ENCODE peak calls at places on chromosomes 3 and 15, in six cellular contexts. One of them, this sample, is unnamed.

GRCh38 chr15:90419738-90420487 is 31.9 kb downstream of the IQGAP1 start:
- DNase-seq in K562: no peak
- DNase-seq in GM12878: peak
- DNase-seq in HepG2: no peak
- DNase-seq in SK-N-SH: no peak
- DNase-seq in H1: no peak
- DNase-seq in this sample: no peak

GRCh38 chr15:77986891-77987764 is 90.4 kb downstream of the TBC1D2B start:
- DNase-seq in K562: no peak
- DNase-seq in GM12878: no peak
- DNase-seq in HepG2: no peak
- DNase-seq in SK-N-SH: no peak
- DNase-seq in H1: no peak
- DNase-seq in this sample: no peak

GRCh38 chr15:92073044-92073785 is 219.7 kb downstream of the SLCO3A1 start:
- DNase-seq in K562: no peak
- DNase-seq in GM12878: no peak
- DNase-seq in HepG2: no peak
- DNase-seq in SK-N-SH: no peak
- DNase-seq in H1: no peak
- DNase-seq in this sample: no peak

GRCh38 chr15:37253877-37254276 is 153.5 kb upstream of the MEIS2 start:
- DNase-seq in K562: no peak
- DNase-seq in GM12878: no peak
- DNase-seq in HepG2: no peak
- DNase-seq in SK-N-SH: no peak
- DNase-seq in H1: no peak
- DNase-seq in this sample: no peak

GRCh38 chr3:180749322-180749721 is 70.0 kb upstream of the CCDC39 start:
- DNase-seq in K562: no peak
- DNase-seq in GM12878: no peak
- DNase-seq in HepG2: no peak
- DNase-seq in SK-N-SH: no peak
- DNase-seq in H1: no peak
- DNase-seq in this sample: no peak

GRCh38 chr15:34717729-34718128 is 37.1 kb downstream of the GJD2 start:
- DNase-seq in K562: no peak
- DNase-seq in GM12878: no peak
- DNase-seq in HepG2: no peak
- DNase-seq in SK-N-SH: no peak
- DNase-seq in H1: no peak
- DNase-seq in this sample: no peak

GRCh38 chr3:45106874-45107273 is 39.3 kb downstream of the CDCP1 start:
- DNase-seq in K562: no peak
- DNase-seq in GM12878: no peak
- DNase-seq in HepG2: no peak
- DNase-seq in SK-N-SH: no peak
- DNase-seq in H1: no peak
- DNase-seq in this sample: no peak

GRCh38 chr15:26376243-26376642 is 396.6 kb downstream of the GABRB3 start:
- DNase-seq in K562: no peak
- DNase-seq in GM12878: no peak
- DNase-seq in HepG2: no peak
- DNase-seq in SK-N-SH: no peak
- DNase-seq in H1: no peak
- DNase-seq in this sample: no peak

GRCh38 chr15:66852064-66852905 is 150.2 kb downstream of the SMAD6 start:
- DNase-seq in K562: no peak
- DNase-seq in GM12878: no peak
- DNase-seq in HepG2: no peak
- DNase-seq in SK-N-SH: no peak
- DNase-seq in H1: no peak
- DNase-seq in this sample: no peak

GRCh38 chr15:80240261-80240660 is 11.8 kb downstream of the CTXND1 start:
- DNase-seq in K562: no peak
- DNase-seq in GM12878: no peak
- DNase-seq in HepG2: no peak
- DNase-seq in SK-N-SH: no peak
- DNase-seq in H1: no peak
- DNase-seq in this sample: no peak

GRCh38 chr3:157916672-157917071 is 189.5 kb downstream of the SHOX2 start:
- DNase-seq in K562: no peak
- DNase-seq in GM12878: no peak
- DNase-seq in HepG2: no peak
- DNase-seq in SK-N-SH: no peak
- DNase-seq in H1: no peak
- DNase-seq in this sample: no peak

GRCh38 chr3:156317457-156317856 is 197.1 kb downstream of the KCNAB1 start:
- DNase-seq in K562: no peak
- DNase-seq in GM12878: no peak
- DNase-seq in HepG2: peak
- DNase-seq in SK-N-SH: no peak
- DNase-seq in H1: no peak
- DNase-seq in this sample: no peak

GRCh38 chr3:99579965-99580364 is 58.4 kb upstream of the COL8A1 start:
- DNase-seq in K562: no peak
- DNase-seq in GM12878: peak
- DNase-seq in HepG2: no peak
- DNase-seq in SK-N-SH: no peak
- DNase-seq in H1: no peak
- DNase-seq in this sample: no peak

GRCh38 chr15:89576417-89576773 is 1.1 kb downstream of the TICRR start:
- DNase-seq in K562: no peak
- DNase-seq in GM12878: no peak
- DNase-seq in HepG2: no peak
- DNase-seq in SK-N-SH: no peak
- DNase-seq in H1: no peak
- DNase-seq in this sample: no peak

GRCh38 chr15:86929461-86929860 is 849.8 kb downstream of the AGBL1 start:
- DNase-seq in K562: no peak
- DNase-seq in GM12878: no peak
- DNase-seq in HepG2: no peak
- DNase-seq in SK-N-SH: no peak
- DNase-seq in H1: no peak
- DNase-seq in this sample: no peak

GRCh38 chr3:118846176-118846575 is 188.5 kb downstream of the IGSF11 start:
- DNase-seq in K562: no peak
- DNase-seq in GM12878: no peak
- DNase-seq in HepG2: no peak
- DNase-seq in SK-N-SH: no peak
- DNase-seq in H1: no peak
- DNase-seq in this sample: no peak

GRCh38 chr3:146536681-146537080 is 7.7 kb downstream of the PLSCR1 start:
- DNase-seq in K562: no peak
- DNase-seq in GM12878: no peak
- DNase-seq in HepG2: no peak
- DNase-seq in SK-N-SH: no peak
- DNase-seq in H1: no peak
- DNase-seq in this sample: no peak

GRCh38 chr3:67723863-67724262 is 69.5 kb upstream of the SUCLG2 start:
- DNase-seq in K562: no peak
- DNase-seq in GM12878: no peak
- DNase-seq in HepG2: no peak
- DNase-seq in SK-N-SH: no peak
- DNase-seq in H1: no peak
- DNase-seq in this sample: no peak

GRCh38 chr15:78208887-78209645 is 25.3 kb downstream of the ACSBG1 start:
- DNase-seq in K562: no peak
- DNase-seq in GM12878: no peak
- DNase-seq in HepG2: no peak
- DNase-seq in SK-N-SH: no peak
- DNase-seq in H1: no peak
- DNase-seq in this sample: no peak

GRCh38 chr3:100040846-100041245 is 73.5 kb downstream of the FILIP1L start:
- DNase-seq in K562: no peak
- DNase-seq in GM12878: no peak
- DNase-seq in HepG2: no peak
- DNase-seq in SK-N-SH: no peak
- DNase-seq in H1: no peak
- DNase-seq in this sample: no peak

GRCh38 chr15:73926191-73927002 is at the start of gene LOXL1:
- DNase-seq in K562: peak
- DNase-seq in GM12878: no peak
- DNase-seq in HepG2: peak
- DNase-seq in SK-N-SH: no peak
- DNase-seq in H1: no peak
- DNase-seq in this sample: no peak

GRCh38 chr15:100559330-100559729 is 30.6 kb upstream of the CERS3 start:
- DNase-seq in K562: no peak
- DNase-seq in GM12878: no peak
- DNase-seq in HepG2: peak
- DNase-seq in SK-N-SH: no peak
- DNase-seq in H1: no peak
- DNase-seq in this sample: peak

GRCh38 chr15:47624503-47624902 is 92.8 kb upstream of the SEMA6D start:
- DNase-seq in K562: no peak
- DNase-seq in GM12878: no peak
- DNase-seq in HepG2: no peak
- DNase-seq in SK-N-SH: no peak
- DNase-seq in H1: no peak
- DNase-seq in this sample: no peak

GRCh38 chr15:92376109-92376508 is 17.6 kb upstream of the ST8SIA2 start:
- DNase-seq in K562: no peak
- DNase-seq in GM12878: no peak
- DNase-seq in HepG2: no peak
- DNase-seq in SK-N-SH: no peak
- DNase-seq in H1: no peak
- DNase-seq in this sample: no peak

DNA sequence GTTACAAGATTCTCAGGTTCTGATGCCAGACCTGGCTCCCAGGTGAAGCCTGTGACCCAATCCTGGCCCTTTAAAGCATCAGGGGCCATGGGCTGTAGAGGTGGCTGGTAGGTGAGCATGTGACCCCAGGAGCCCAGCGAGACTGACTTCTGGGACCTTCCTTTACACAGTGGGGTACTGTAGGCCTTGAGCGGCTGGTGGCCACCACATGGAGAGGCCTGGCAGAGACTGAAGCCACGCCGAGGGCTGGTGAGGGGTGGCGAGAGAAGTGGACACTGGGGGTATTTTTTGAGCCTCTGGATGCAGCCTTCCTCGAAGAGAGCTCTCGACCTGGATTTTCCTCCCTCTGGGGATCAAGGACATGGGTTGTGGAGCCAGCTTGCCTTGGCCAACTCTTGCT is 71.2 kb upstream of the ITGA11 start:
- DNase-seq in K562: no peak
- DNase-seq in GM12878: no peak
- DNase-seq in HepG2: no peak
- DNase-seq in SK-N-SH: no peak
- DNase-seq in H1: no peak
- DNase-seq in this sample: no peak
- TF ChIP-seq GABPA in K562: no peak
- TF ChIP-seq GABPA in GM12878: no peak
- TF ChIP-seq GABPA in HepG2: no peak
- TF ChIP-seq GABPA in SK-N-SH: no peak
- TF ChIP-seq GABPA in H1: no peak
- TF ChIP-seq GABPA in this sample: no peak

DNA sequence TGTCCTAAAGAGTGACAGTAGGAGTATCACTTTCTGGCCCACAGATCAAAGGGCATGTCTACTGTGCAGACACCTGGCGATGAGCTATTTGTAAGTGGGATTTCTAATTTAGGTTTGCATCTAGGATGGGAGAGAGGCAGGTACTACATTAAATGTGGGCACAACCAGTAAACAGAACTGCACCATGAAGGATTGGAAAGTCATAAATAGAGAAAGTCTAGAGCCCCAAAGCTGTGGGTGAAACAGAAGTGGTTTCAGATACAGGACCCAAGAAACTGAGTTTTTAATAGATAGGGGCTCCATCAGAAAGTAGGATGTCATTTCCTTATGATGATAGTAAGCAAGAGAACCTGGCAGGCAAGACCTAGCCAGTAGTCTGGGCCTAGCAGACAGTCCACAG is 35.2 kb upstream of the SPPL2A start:
- DNase-seq in K562: no peak
- DNase-seq in GM12878: no peak
- DNase-seq in HepG2: no peak
- DNase-seq in SK-N-SH: no peak
- DNase-seq in H1: no peak
- DNase-seq in this sample: no peak
- TF ChIP-seq GABPA in K562: no peak
- TF ChIP-seq GABPA in GM12878: no peak
- TF ChIP-seq GABPA in HepG2: no peak
- TF ChIP-seq GABPA in SK-N-SH: no peak
- TF ChIP-seq GABPA in H1: no peak
- TF ChIP-seq GABPA in this sample: no peak

GRCh38 chr3:11034297-11035000 is 41.9 kb downstream of the SLC6A1 start:
- DNase-seq in K562: no peak
- DNase-seq in GM12878: no peak
- DNase-seq in HepG2: no peak
- DNase-seq in SK-N-SH: no peak
- DNase-seq in H1: no peak
- DNase-seq in this sample: no peak
- TF ChIP-seq GABPA in K562: no peak
- TF ChIP-seq GABPA in GM12878: no peak
- TF ChIP-seq GABPA in HepG2: no peak
- TF ChIP-seq GABPA in SK-N-SH: no peak
- TF ChIP-seq GABPA in H1: no peak
- TF ChIP-seq GABPA in this sample: no peak

DNA sequence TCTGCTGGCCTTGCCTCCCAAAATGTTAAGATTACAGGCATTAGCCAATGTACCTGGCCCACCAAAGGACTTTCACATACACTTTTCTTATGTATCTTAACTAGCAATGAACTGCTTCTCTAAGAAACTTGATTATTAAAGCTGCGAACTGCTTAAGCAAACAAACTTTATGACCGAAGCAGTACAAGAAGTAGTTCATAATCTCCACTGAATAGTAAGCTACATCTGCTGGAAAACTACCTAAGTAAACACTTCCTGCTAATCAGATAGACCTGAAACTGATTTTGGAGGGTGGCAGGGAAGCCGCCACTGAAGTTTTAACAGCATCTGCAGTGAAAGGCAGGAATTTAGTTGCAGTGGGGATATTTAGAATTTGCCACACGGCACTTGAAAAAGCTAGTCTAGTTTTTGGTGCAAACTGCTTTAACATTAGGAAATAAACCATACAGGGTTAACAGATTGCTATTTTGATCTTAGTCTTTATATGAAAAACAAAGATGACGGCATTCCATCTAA is 8.1 kb downstream of the HYPK start:
- DNase-seq in K562: no peak
- DNase-seq in GM12878: no peak
- DNase-seq in HepG2: no peak
- DNase-seq in SK-N-SH: no peak
- DNase-seq in H1: no peak
- DNase-seq in this sample: no peak
- TF ChIP-seq GABPA in K562: no peak
- TF ChIP-seq GABPA in GM12878: no peak
- TF ChIP-seq GABPA in HepG2: no peak
- TF ChIP-seq GABPA in SK-N-SH: no peak
- TF ChIP-seq GABPA in H1: no peak
- TF ChIP-seq GABPA in this sample: no peak